ENCODE peak calls at places on chromosome 18, in ten cellular contexts. B, S, L, A, D, K, P, G, M and V are unnamed samples.

GRCh38 chr18:56036673-56037072 is 448.7 kb upstream of the TCF4 start:
- DNase-seq in M (no peak), B (no peak), S (no peak), G (no peak), P (no peak), D (no peak), A (no peak), L (no peak), K (peak; percentile 30), V (no peak)

GRCh38 chr18:22199005-22199404 is 29.6 kb downstream of the GATA6 start:
- DNase-seq in L (no peak), A (no peak), D (no peak), M (no peak), S (no peak), B (no peak), P (no peak), K (no peak), G (no peak), V (no peak)

GRCh38 chr18:76553715-76554603 is 58.9 kb upstream of the ZNF516 start:
- DNase-seq in D (no peak), A (no peak), P (no peak), B (no peak), S (no peak), L (no peak), G (no peak), K (peak; percentile 71), M (no peak), V (peak; percentile 6)

GRCh38 chr18:56245856-56246575 is 392.4 kb downstream of the TXNL1 start:
- DNase-seq in P (no peak), D (no peak), M (no peak), L (no peak), K (peak; percentile 61), G (no peak), S (no peak), B (peak; percentile 23), A (no peak), V (peak; percentile 56)

GRCh38 chr18:8960740-8961657 is 141.5 kb upstream of the NDUFV2 start:
- DNase-seq in A (no peak), P (no peak), M (no peak), L (no peak), B (no peak), D (no peak), K (peak; percentile 53), G (no peak), S (no peak), V (peak; percentile 33)

GRCh38 chr18:50816767-50817166 is 3.0 kb downstream of the MRO start:
- DNase-seq in G (no peak), K (no peak), S (no peak), A (no peak), M (no peak), L (no peak), D (no peak), P (no peak), B (no peak), V (no peak)

GRCh38 chr18:9055185-9055584 is 47.3 kb upstream of the NDUFV2 start:
- DNase-seq in P (no peak), L (no peak), S (no peak), A (no peak), D (no peak), K (peak; percentile 79), B (no peak), M (no peak), G (no peak), V (no peak)

GRCh38 chr18:64872710-64873458 is 724.0 kb upstream of the LINC00305 start:
- DNase-seq in L (no peak), K (no peak), G (no peak), P (no peak), B (no peak), S (no peak), D (no peak), M (no peak), A (no peak), V (no peak)

GRCh38 chr18:11279461-11279860 is 130.1 kb upstream of the PIEZO2 start:
- DNase-seq in K (peak; percentile 30), S (no peak), D (no peak), B (no peak), M (no peak), P (no peak), G (no peak), L (no peak), A (no peak), V (no peak)

GRCh38 chr18:70288851-70289328 is at the start of gene SOCS6:
- DNase-seq in G (peak; percentile 73), S (peak; percentile 83), P (peak; percentile 86), L (no peak), D (peak; percentile 58), B (peak; percentile 79), A (peak; percentile 92), K (peak; percentile 82), M (peak; percentile 47), V (peak; percentile 43)

GRCh38 chr18:47204908-47205522 is 28.9 kb upstream of the IER3IP1 start:
- DNase-seq in B (peak; percentile 78), G (no peak), D (peak; percentile 23), A (no peak), M (no peak), K (peak; percentile 60), L (peak; percentile 3), P (peak; percentile 85), S (no peak), V (peak; percentile 80)

GRCh38 chr18:68874361-68874760 is 76.5 kb downstream of the CCDC102B start:
- DNase-seq in L (no peak), M (no peak), B (no peak), A (no peak), P (no peak), K (peak; percentile 27), G (no peak), D (no peak), S (no peak), V (no peak)

GRCh38 chr18:35244671-35245070 is 3.8 kb downstream of the ZNF397 start:
- DNase-seq in A (no peak), K (no peak), L (no peak), P (no peak), D (no peak), B (peak; percentile 59), S (no peak), G (no peak), M (no peak), V (no peak)

GRCh38 chr18:35239314-35239713 is 1.5 kb upstream of the ZNF397 start:
- DNase-seq in M (no peak), L (no peak), D (no peak), A (no peak), K (no peak), P (no peak), G (no peak), B (no peak), S (no peak), V (no peak)

GRCh38 chr18:35241523-35241804 is 630 bp downstream of the ZNF397 start:
- DNase-seq in L (no peak), P (no peak), G (no peak), K (no peak), B (no peak), M (no peak), A (no peak), D (no peak), S (no peak), V (no peak)

GRCh38 chr18:35240664-35241522 is at the start of gene ZNF397:
- DNase-seq in A (peak; percentile 99), B (peak; percentile 99), L (peak; percentile 93), P (peak; percentile 99), M (peak; percentile 98), K (peak; percentile 99), G (peak; percentile 99), D (peak; percentile 99), S (peak; percentile 99), V (peak; percentile 98)

GRCh38 chr18:35242426-35242825 is 1.6 kb downstream of the ZNF397 start:
- DNase-seq in P (no peak), D (no peak), G (no peak), S (no peak), B (no peak), A (no peak), M (no peak), L (no peak), K (peak; percentile 31), V (peak; percentile 72)
- H3K27ac ChIP-seq in P (no peak overlapping the region), D (no peak overlapping the region), G (no peak overlapping the region), S (no peak overlapping the region), B (no peak overlapping the region), A (no peak overlapping the region), M (peak overlapping the region; percentile 97), L (no peak overlapping the region), K (peak overlapping the region; percentile 97), V (no peak overlapping the region)

GRCh38 chr18:6437937-6438818 is 23.5 kb upstream of the L3MBTL4 start:
- DNase-seq in A (no peak), K (no peak), G (no peak), S (no peak), B (no peak), P (no peak), M (no peak), L (no peak), D (no peak), V (no peak)
- H3K27ac ChIP-seq in A (no peak overlapping the region), K (no peak overlapping the region), G (no peak overlapping the region), S (no peak overlapping the region), B (no peak overlapping the region), P (no peak overlapping the region), M (no peak overlapping the region), L (no peak overlapping the region), D (no peak overlapping the region), V (no peak overlapping the region)

DNA sequence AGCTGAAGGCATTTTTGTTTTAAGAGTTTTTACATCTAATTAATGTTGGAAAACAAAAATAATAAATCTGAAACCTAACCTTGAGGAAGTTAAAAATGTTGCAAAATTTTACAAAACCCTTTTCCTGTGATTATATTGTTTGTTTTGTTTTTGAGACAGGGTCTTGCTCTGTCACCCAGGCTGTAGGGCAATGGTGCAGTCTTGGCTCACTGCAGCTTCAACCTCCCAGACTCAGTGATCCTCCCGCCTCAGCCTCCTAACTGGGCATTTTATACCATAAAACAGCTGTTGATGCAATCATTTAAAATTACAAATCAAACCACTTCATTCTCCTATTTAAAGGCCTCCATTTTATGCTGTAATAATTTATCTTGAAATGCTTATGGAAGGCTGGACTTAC is 1.7 kb upstream of the ZNF24 start:
- DNase-seq in G (no peak), D (no peak), S (no peak), K (no peak), L (no peak), A (no peak), B (no peak), P (no peak), M (no peak), V (no peak)
- H3K27ac ChIP-seq in G (peak overlapping the region; percentile 100), D (no peak overlapping the region), S (no peak overlapping the region), K (peak overlapping the region; percentile 100), L (peak overlapping the region; percentile 95), A (peak overlapping the region; percentile 43), B (no peak overlapping the region), P (peak overlapping the region; percentile 99), M (peak overlapping the region; percentile 100), V (no peak overlapping the region)

GRCh38 chr18:13450289-13451207 is 232.0 kb downstream of the LDLRAD4 start:
- DNase-seq in S (no peak), B (no peak), K (no peak), M (no peak), A (no peak), D (no peak), P (no peak), L (no peak), G (peak; percentile 51), V (no peak)
- H3K27ac ChIP-seq in S (no peak overlapping the region), B (no peak overlapping the region), K (no peak overlapping the region), M (peak overlapping the region; percentile 38), A (no peak overlapping the region), D (no peak overlapping the region), P (no peak overlapping the region), L (no peak overlapping the region), G (peak overlapping the region; percentile 28), V (no peak overlapping the region)

GRCh38 chr18:79947881-79948610 is 3.4 kb downstream of the SLC66A2 start:
- DNase-seq in K (no peak), G (no peak), B (no peak), P (peak; percentile 26), A (no peak), M (no peak), L (no peak), D (no peak), S (peak; percentile 4), V (no peak)
- H3K27ac ChIP-seq in K (no peak overlapping the region), G (no peak overlapping the region), B (no peak overlapping the region), P (no peak overlapping the region), A (no peak overlapping the region), M (peak overlapping the region; percentile 3), L (no peak overlapping the region), D (no peak overlapping the region), S (no peak overlapping the region), V (no peak overlapping the region)